ENCODE peak calls at places on chromosomes 12 and 14, in ten cellular contexts. X is lower leg skin, E is H1, D is tibial nerve, W is body of pancreas, U is A549, M is spleen, Q is uterus, F is gastrocnemius medialis, T is transverse colon. N is an unnamed sample.

GRCh38 chr14:106822905-106823304 is 1296.5 kb downstream of the TMEM121 start:
- DNase-seq in X (no peak), E (no peak), D (no peak), W (no peak), U (no peak), M (no peak), Q (no peak), F (no peak), T (no peak), N (no peak)

GRCh38 chr14:64686216-64686615 is 18.0 kb upstream of the PLEKHG3 start:
- DNase-seq in X (no peak), E (no peak), D (no peak), W (no peak), U (no peak), M (no peak), Q (no peak), F (no peak), T (no peak), N (no peak)

GRCh38 chr14:62126885-62127478 is 364.8 kb downstream of the SNAPC1 start:
- DNase-seq in X (no peak), E (no peak), D (no peak), W (no peak), U (peak), M (no peak), Q (no peak), F (no peak), T (no peak), N (no peak)

GRCh38 chr14:63727231-63727735 is 582 bp downstream of the SGPP1 start:
- DNase-seq in X (peak), E (no peak), D (peak), W (peak), U (peak), M (peak), Q (peak), F (peak), T (peak), N (peak)

GRCh38 chr12:124928095-124928911 is 13.9 kb upstream of the UBC start:
- DNase-seq in X (peak), E (no peak), D (peak), W (peak), U (peak), M (peak), Q (peak), F (peak), T (peak), N (no peak)

GRCh38 chr12:130787041-130787440 is 52.0 kb downstream of the STX2 start:
- DNase-seq in X (no peak), E (no peak), D (no peak), W (no peak), U (no peak), M (no peak), Q (no peak), F (no peak), T (no peak), N (no peak)

GRCh38 chr14:25095784-25096390 is 45.9 kb upstream of the STXBP6 start:
- DNase-seq in X (no peak), E (no peak), D (no peak), W (no peak), U (no peak), M (no peak), Q (no peak), F (no peak), T (peak), N (no peak)

GRCh38 chr12:10186299-10186698 is 7.5 kb downstream of the TMEM52B start:
- DNase-seq in X (no peak), E (no peak), D (no peak), W (peak), U (no peak), M (peak), Q (no peak), F (peak), T (peak), N (no peak)

GRCh38 chr12:122754790-122755189 is 2.2 kb downstream of the DENR start:
- DNase-seq in X (no peak), E (no peak), D (no peak), W (no peak), U (no peak), M (no peak), Q (no peak), F (no peak), T (no peak), N (no peak)

GRCh38 chr14:104795781-104796681 is 483 bp upstream of the AKT1 start:
- DNase-seq in X (no peak), E (no peak), D (peak), W (peak), U (peak), M (peak), Q (no peak), F (no peak), T (peak), N (peak)

GRCh38 chr12:126051611-126052107 is 986.4 kb downstream of the AACS start:
- DNase-seq in X (no peak), E (no peak), D (no peak), W (no peak), U (no peak), M (no peak), Q (no peak), F (no peak), T (no peak), N (no peak)

GRCh38 chr12:11741434-11742092 is 92.1 kb downstream of the ETV6 start:
- DNase-seq in X (no peak), E (no peak), D (no peak), W (no peak), U (no peak), M (no peak), Q (no peak), F (no peak), T (no peak), N (no peak)

GRCh38 chr12:13114251-13115052 is 11.0 kb upstream of the GSG1 start:
- DNase-seq in X (no peak), E (no peak), D (no peak), W (no peak), U (no peak), M (no peak), Q (no peak), F (no peak), T (no peak), N (no peak)

GRCh38 chr12:104137175-104137901 is 672 bp downstream of the NFYB start:
- DNase-seq in X (no peak), E (no peak), D (no peak), W (peak), U (peak), M (peak), Q (peak), F (peak), T (peak), N (peak)

GRCh38 chr14:24690492-24690891 is 56.5 kb upstream of the GZMB start:
- DNase-seq in X (no peak), E (peak), D (no peak), W (no peak), U (no peak), M (no peak), Q (no peak), F (no peak), T (no peak), N (no peak)

GRCh38 chr14:73879027-73879426 is 7.6 kb upstream of the ZNF410 start:
- DNase-seq in X (no peak), E (no peak), D (no peak), W (no peak), U (no peak), M (no peak), Q (no peak), F (no peak), T (no peak), N (no peak)
- TF ChIP-seq POLR2A in X (no peak), E (no peak), D (no peak), W (no peak), U (no peak), M (no peak), Q (no peak), F (no peak), T (no peak), N (no peak)

GRCh38 chr12:101277443-101277842 is 2.5 kb upstream of the UTP20 start:
- DNase-seq in X (no peak), E (no peak), D (no peak), W (no peak), U (no peak), M (no peak), Q (no peak), F (no peak), T (no peak), N (no peak)

GRCh38 chr12:101276433-101276832 is 3.5 kb upstream of the UTP20 start:
- DNase-seq in X (no peak), E (no peak), D (no peak), W (no peak), U (no peak), M (no peak), Q (no peak), F (no peak), T (no peak), N (no peak)

DNA sequence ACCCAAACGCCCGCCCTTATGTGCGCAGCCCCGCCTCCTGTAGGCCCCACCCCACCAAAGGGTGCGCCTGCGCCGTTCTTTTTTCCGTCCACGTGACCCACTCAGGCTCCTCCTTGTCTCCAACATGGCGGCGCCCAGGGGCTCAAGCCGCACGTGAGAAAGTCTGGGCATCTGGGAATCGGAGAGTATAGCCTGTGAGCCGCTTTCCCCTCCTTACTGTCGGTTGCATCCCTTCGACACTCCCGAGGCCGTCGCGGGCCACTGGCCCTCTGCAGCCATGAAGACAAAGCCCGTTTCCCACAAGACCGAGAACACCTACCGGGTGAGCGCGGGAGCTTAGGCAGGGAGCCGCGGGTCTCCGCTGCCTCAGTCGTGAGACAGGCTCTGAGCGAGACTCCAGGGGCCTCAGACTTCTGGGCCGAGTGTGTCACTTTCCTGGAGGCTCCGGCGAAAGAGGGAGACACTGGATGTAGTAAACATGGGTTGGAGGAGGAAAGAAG is at the start of gene UTP20:
- DNase-seq in X (peak), E (peak), D (peak), W (peak), U (peak), M (peak), Q (peak), F (peak), T (peak), N (peak)
- TF ChIP-seq POLR2A in X (no peak), E (peak), D (peak), W (peak), U (peak), M (no peak), Q (no peak), F (no peak), T (no peak), N (peak)

DNA sequence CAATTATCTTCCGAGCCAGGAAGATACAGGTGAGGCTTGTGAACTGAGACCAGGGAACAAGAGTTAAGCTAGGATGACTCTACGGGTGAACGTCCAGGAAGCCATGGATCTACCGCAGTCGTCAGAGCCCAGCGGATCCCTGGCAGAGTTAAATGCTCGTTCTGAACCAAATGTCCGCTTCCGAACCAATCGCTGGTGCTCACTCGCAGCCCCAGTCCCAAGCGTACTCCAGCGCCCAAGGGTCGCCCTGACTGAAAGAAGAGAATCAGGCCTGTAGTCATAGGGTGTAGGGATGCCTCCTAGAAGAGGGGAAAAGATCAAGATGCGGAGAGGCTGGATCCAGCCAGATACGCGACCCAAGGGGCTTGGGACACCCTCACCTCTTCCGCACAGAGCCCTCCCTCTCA is 283 bp downstream of the VIPAS39 start:
- DNase-seq in X (no peak), E (no peak), D (no peak), W (no peak), U (no peak), M (no peak), Q (peak), F (no peak), T (no peak), N (peak)
- TF ChIP-seq POLR2A in X (no peak), E (no peak), D (peak), W (no peak), U (peak), M (peak), Q (no peak), F (no peak), T (peak), N (no peak)

GRCh38 chr14:100424504-100425453 is 101.6 kb downstream of the SLC25A47 start:
- DNase-seq in X (no peak), E (no peak), D (no peak), W (no peak), U (no peak), M (peak), Q (no peak), F (no peak), T (peak), N (no peak)

GRCh38 chr14:100425454-100425814 is 102.3 kb downstream of the SLC25A47 start:
- DNase-seq in X (no peak), E (no peak), D (no peak), W (no peak), U (no peak), M (peak), Q (no peak), F (no peak), T (no peak), N (no peak)

GRCh38 chr14:100421756-100422470 is 98.8 kb downstream of the SLC25A47 start:
- DNase-seq in X (no peak), E (no peak), D (no peak), W (no peak), U (no peak), M (peak), Q (no peak), F (no peak), T (no peak), N (no peak)

GRCh38 chr14:100423421-100424010 is 100.4 kb downstream of the SLC25A47 start:
- DNase-seq in X (no peak), E (no peak), D (no peak), W (no peak), U (no peak), M (no peak), Q (no peak), F (no peak), T (no peak), N (no peak)

GRCh38 chr14:100422556-100423420 is 99.6 kb downstream of the SLC25A47 start:
- DNase-seq in X (no peak), E (no peak), D (no peak), W (no peak), U (no peak), M (no peak), Q (no peak), F (no peak), T (no peak), N (no peak)
- TF ChIP-seq POLR2A in X (no peak), E (no peak), D (no peak), W (no peak), U (no peak), M (no peak), Q (no peak), F (no peak), T (no peak), N (no peak)

GRCh38 chr14:23120405-23121251 is 1.6 kb upstream of the CEBPE start:
- DNase-seq in X (peak), E (peak), D (peak), W (peak), U (peak), M (peak), Q (peak), F (peak), T (peak), N (peak)
- TF ChIP-seq POLR2A in X (no peak), E (no peak), D (no peak), W (no peak), U (no peak), M (no peak), Q (no peak), F (no peak), T (no peak), N (no peak)

GRCh38 chr12:132710422-132711168 is at the start of gene PGAM5:
- DNase-seq in X (peak), E (peak), D (peak), W (peak), U (peak), M (peak), Q (peak), F (peak), T (peak), N (peak)
- TF ChIP-seq POLR2A in X (no peak), E (peak), D (peak), W (peak), U (peak), M (peak), Q (peak), F (peak), T (peak), N (peak)

N was measured in H54.